ENCODE peak calls at places on chromosome 9, in five cellular contexts. One of them, this sample, is unnamed.
A peak's percentile ranks its signal among the peaks of the same experiment; 100 is the strongest.

GRCh38 chr9:74951107-74951720 is 1.5 kb downstream of the C9orf40 start:
- DNase-seq in RKO: no peak
- DNase-seq in AG08396: no peak
- DNase-seq in heart right ventricle: no peak
- DNase-seq in NCI-H2081: no peak
- DNase-seq in this sample: no peak

GRCh38 chr9:75992480-75993206 is 102.2 kb downstream of the PCSK5 start:
- DNase-seq in heart right ventricle: no peak
- DNase-seq in RKO: peak; percentile 14
- DNase-seq in AG08396: no peak
- DNase-seq in NCI-H2081: no peak
- DNase-seq in this sample: no peak

GRCh38 chr9:95852059-95853032 is 23.1 kb upstream of the ERCC6L2 start:
- DNase-seq in NCI-H2081: no peak
- DNase-seq in heart right ventricle: no peak
- DNase-seq in RKO: peak; percentile 85
- DNase-seq in AG08396: peak; percentile 25
- DNase-seq in this sample: no peak

GRCh38 chr9:297104-297794 is 82.6 kb downstream of the DOCK8 start:
- DNase-seq in heart right ventricle: peak; percentile 12
- DNase-seq in AG08396: no peak
- DNase-seq in RKO: no peak
- DNase-seq in NCI-H2081: no peak
- DNase-seq in this sample: no peak

GRCh38 chr9:103713631-103714030 is 380.5 kb upstream of the SMC2 start:
- DNase-seq in NCI-H2081: no peak
- DNase-seq in AG08396: no peak
- DNase-seq in heart right ventricle: no peak
- DNase-seq in RKO: peak; percentile 23
- DNase-seq in this sample: no peak

GRCh38 chr9:91486699-91487497 is 63.3 kb upstream of the NFIL3 start:
- DNase-seq in NCI-H2081: no peak
- DNase-seq in AG08396: peak; percentile 35
- DNase-seq in RKO: peak; percentile 20
- DNase-seq in heart right ventricle: peak; percentile 37
- DNase-seq in this sample: no peak

GRCh38 chr9:87607859-87608258 is 110.2 kb downstream of the DAPK1 start:
- DNase-seq in NCI-H2081: no peak
- DNase-seq in heart right ventricle: no peak
- DNase-seq in RKO: no peak
- DNase-seq in AG08396: no peak
- DNase-seq in this sample: no peak

GRCh38 chr9:136023401-136024225 is 62.4 kb upstream of the UBAC1 start:
- DNase-seq in NCI-H2081: no peak
- DNase-seq in RKO: no peak
- DNase-seq in AG08396: peak; percentile 74
- DNase-seq in heart right ventricle: peak; percentile 75
- DNase-seq in this sample: no peak

GRCh38 chr9:120926397-120926928 is at the start of gene TRAF1:
- DNase-seq in NCI-H2081: no peak
- DNase-seq in RKO: no peak
- DNase-seq in heart right ventricle: no peak
- DNase-seq in AG08396: no peak
- DNase-seq in this sample: no peak

GRCh38 chr9:134670042-134670525 is 28.5 kb downstream of the COL5A1 start:
- DNase-seq in NCI-H2081: no peak
- DNase-seq in AG08396: peak; percentile 60
- DNase-seq in RKO: no peak
- DNase-seq in heart right ventricle: no peak
- DNase-seq in this sample: no peak

GRCh38 chr9:135885100-135885853 is 22.1 kb downstream of the CAMSAP1 start:
- DNase-seq in heart right ventricle: no peak
- DNase-seq in NCI-H2081: no peak
- DNase-seq in AG08396: peak; percentile 41
- DNase-seq in RKO: peak; percentile 36
- DNase-seq in this sample: no peak

GRCh38 chr9:129487658-129488483 is 133.0 kb downstream of the C9orf50 start:
- DNase-seq in NCI-H2081: peak; percentile 40
- DNase-seq in RKO: peak; percentile 62
- DNase-seq in AG08396: peak; percentile 46
- DNase-seq in heart right ventricle: peak; percentile 53
- DNase-seq in this sample: no peak

GRCh38 chr9:1273859-1274258 is 223.7 kb downstream of the DMRT2 start:
- DNase-seq in heart right ventricle: no peak
- DNase-seq in RKO: peak; percentile 43
- DNase-seq in AG08396: no peak
- DNase-seq in NCI-H2081: no peak
- DNase-seq in this sample: no peak

GRCh38 chr9:5512658-5513452 is 2.5 kb downstream of the PDCD1LG2 start:
- DNase-seq in RKO: peak; percentile 75
- DNase-seq in AG08396: no peak
- DNase-seq in heart right ventricle: no peak
- DNase-seq in NCI-H2081: no peak
- DNase-seq in this sample: no peak

GRCh38 chr9:419571-420156 is 205.0 kb downstream of the DOCK8 start:
- DNase-seq in NCI-H2081: no peak
- DNase-seq in heart right ventricle: no peak
- DNase-seq in RKO: no peak
- DNase-seq in AG08396: no peak
- DNase-seq in this sample: no peak

GRCh38 chr9:137052998-137053943 is 590 bp downstream of the ENTPD2 start:
- DNase-seq in RKO: peak; percentile 50
- DNase-seq in AG08396: no peak
- DNase-seq in heart right ventricle: peak; percentile 15
- DNase-seq in NCI-H2081: no peak
- DNase-seq in this sample: no peak

GRCh38 chr9:4117835-4118610 is 181.8 kb downstream of the GLIS3 start:
- DNase-seq in AG08396: no peak
- DNase-seq in heart right ventricle: peak; percentile 45
- DNase-seq in RKO: no peak
- DNase-seq in NCI-H2081: no peak
- DNase-seq in this sample: no peak

GRCh38 chr9:134177624-134178393 is 13.4 kb upstream of the RNU6ATAC start:
- DNase-seq in RKO: no peak
- DNase-seq in heart right ventricle: no peak
- DNase-seq in NCI-H2081: no peak
- DNase-seq in AG08396: no peak
- DNase-seq in this sample: no peak

GRCh38 chr9:93298498-93299417 is 114.8 kb downstream of the WNK2 start:
- DNase-seq in NCI-H2081: no peak
- DNase-seq in RKO: no peak
- DNase-seq in heart right ventricle: no peak
- DNase-seq in AG08396: peak; percentile 8
- DNase-seq in this sample: no peak

GRCh38 chr9:112743216-112743835 is 7.2 kb upstream of the SNX30 start:
- DNase-seq in RKO: no peak
- DNase-seq in AG08396: no peak
- DNase-seq in heart right ventricle: no peak
- DNase-seq in NCI-H2081: no peak
- DNase-seq in this sample: no peak